ENCODE peak calls at places on chromosomes 5 and 9, in six cellular contexts. B, Q, I, G, V and O are unnamed samples.

GRCh38 chr5:8253376-8253775 is 384.4 kb downstream of the MTRR start:
- DNase-seq in G (no peak), B (no peak), Q (no peak), I (no peak), V (no peak), O (no peak)

GRCh38 chr9:123312306-123312877 is 43.6 kb upstream of the CRB2 start:
- DNase-seq in B (no peak), V (no peak), I (no peak), G (no peak), Q (no peak), O (no peak)

GRCh38 chr9:104073098-104073769 is 20.9 kb upstream of the SMC2 start:
- DNase-seq in I (no peak), G (no peak), V (no peak), Q (no peak), B (no peak), O (no peak)

GRCh38 chr9:129524848-129525345 is 96.0 kb downstream of the C9orf50 start:
- DNase-seq in Q (no peak), B (no peak), G (no peak), V (no peak), I (no peak), O (no peak)

GRCh38 chr5:164184158-164184557 is 678.7 kb downstream of the MAT2B start:
- DNase-seq in V (no peak), I (no peak), G (no peak), Q (no peak), B (no peak), O (no peak)

GRCh38 chr5:104739503-104739902 is 1176.9 kb upstream of the NUDT12 start:
- DNase-seq in Q (no peak), V (no peak), I (no peak), B (no peak), G (no peak), O (no peak)

GRCh38 chr5:78547731-78548189 is 100.8 kb downstream of the LHFPL2 start:
- DNase-seq in V (no peak), B (no peak), I (peak), G (no peak), Q (no peak), O (no peak)

GRCh38 chr5:14720236-14720923 is 55.9 kb downstream of the OTULIN start:
- DNase-seq in G (no peak), I (no peak), B (no peak), V (no peak), Q (no peak), O (no peak)

GRCh38 chr5:53407373-53407772 is 73.1 kb upstream of the FST start:
- DNase-seq in I (no peak), B (no peak), V (no peak), Q (no peak), G (no peak), O (peak)

GRCh38 chr9:75932026-75932425 is 41.6 kb downstream of the PCSK5 start:
- DNase-seq in Q (no peak), G (no peak), I (no peak), B (no peak), V (no peak), O (no peak)

GRCh38 chr9:96858018-96858573 is 3.8 kb upstream of the ZNF782 start:
- DNase-seq in G (no peak), B (no peak), V (no peak), I (no peak), Q (no peak), O (peak)

GRCh38 chr9:3478549-3478953 is 47.2 kb downstream of the RFX3 start:
- DNase-seq in G (peak), V (no peak), I (no peak), Q (no peak), B (no peak), O (peak)

GRCh38 chr9:37914154-37914551 is 10.2 kb upstream of the SLC25A51 start:
- DNase-seq in I (no peak), V (no peak), Q (no peak), B (no peak), G (no peak), O (no peak)

GRCh38 chr5:37211661-37212060 is 37.5 kb downstream of the CPLANE1 start:
- DNase-seq in V (no peak), G (no peak), Q (no peak), B (no peak), I (no peak), O (no peak)

GRCh38 chr5:75046366-75047142 is 5.8 kb downstream of the GCNT4 start:
- DNase-seq in B (no peak), I (no peak), Q (no peak), V (no peak), G (no peak), O (no peak)

GRCh38 chr9:33791117-33791516 is 4.2 kb upstream of the PRSS3 start:
- DNase-seq in G (no peak), V (no peak), B (no peak), I (no peak), Q (no peak), O (no peak)

GRCh38 chr5:140108093-140109049 is 5.5 kb upstream of the PURA start:
- DNase-seq in V (no peak), Q (peak), B (no peak), I (no peak), G (no peak), O (peak)

GRCh38 chr5:125140855-125141254 is 394.4 kb upstream of the ZNF608 start:
- DNase-seq in G (no peak), B (no peak), V (peak), Q (no peak), I (no peak), O (no peak)

GRCh38 chr5:22560115-22560514 is 293.0 kb downstream of the CDH12 start:
- DNase-seq in Q (no peak), G (no peak), I (no peak), B (no peak), V (peak), O (peak)

GRCh38 chr5:77355074-77355473 is 137.0 kb downstream of the WDR41 start:
- DNase-seq in Q (no peak), V (no peak), I (no peak), B (no peak), G (no peak), O (no peak)

GRCh38 chr9:13718086-13718485 is 438.6 kb upstream of the MPDZ start:
- DNase-seq in B (no peak), V (no peak), I (no peak), Q (no peak), G (no peak), O (no peak)

GRCh38 chr5:52947851-52948250 is 41.3 kb upstream of the ITGA2 start:
- DNase-seq in B (no peak), I (no peak), Q (no peak), G (no peak), V (no peak), O (no peak)

GRCh38 chr9:27470291-27470805 is 53.7 kb upstream of the IFNK start:
- DNase-seq in I (no peak), V (no peak), G (no peak), Q (no peak), B (no peak), O (no peak)

GRCh38 chr9:110980261-110980660 is 58.0 kb downstream of the LPAR1 start:
- DNase-seq in G (no peak), V (no peak), I (no peak), Q (no peak), B (no peak), O (no peak)

GRCh38 chr5:110631236-110631635 is 95.2 kb downstream of the TMEM232 start:
- DNase-seq in G (no peak), V (no peak), Q (no peak), I (no peak), B (no peak), O (no peak)

GRCh38 chr5:132456553-132457361 is 33.8 kb downstream of the IRF1 start:
- DNase-seq in I (peak), G (peak), Q (peak), B (no peak), V (no peak), O (no peak)

GRCh38 chr9:134681061-134681661 is 39.6 kb downstream of the COL5A1 start:
- DNase-seq in V (no peak), Q (no peak), I (no peak), G (no peak), B (no peak), O (no peak)

GRCh38 chr5:62369039-62369438 is 34.7 kb downstream of the DIMT1 start:
- DNase-seq in I (no peak), Q (no peak), B (no peak), G (no peak), V (no peak), O (no peak)

GRCh38 chr9:28270156-28270555 is 696.9 kb upstream of the C9orf72 start:
- DNase-seq in G (no peak), V (no peak), B (no peak), I (no peak), Q (no peak), O (no peak)

GRCh38 chr5:85458319-85458718 is 1073.6 kb upstream of the EDIL3 start:
- DNase-seq in I (no peak), Q (no peak), G (no peak), V (no peak), B (no peak), O (no peak)

GRCh38 chr5:56302027-56302426 is 68.9 kb upstream of the ANKRD55 start:
- DNase-seq in G (no peak), I (no peak), B (no peak), V (no peak), Q (no peak), O (no peak)

GRCh38 chr9:113906411-113907110 is 30.5 kb downstream of the ZNF618 start:
- DNase-seq in I (no peak), Q (no peak), G (no peak), V (no peak), B (no peak), O (peak)

GRCh38 chr5:144183254-144183889 is 12.7 kb downstream of the KCTD16 start:
- DNase-seq in V (no peak), I (no peak), G (no peak), Q (no peak), B (no peak), O (peak)

GRCh38 chr9:85178486-85178885 is 509.0 kb downstream of the NTRK2 start:
- DNase-seq in G (no peak), B (no peak), I (no peak), Q (no peak), V (no peak), O (peak)

DNA sequence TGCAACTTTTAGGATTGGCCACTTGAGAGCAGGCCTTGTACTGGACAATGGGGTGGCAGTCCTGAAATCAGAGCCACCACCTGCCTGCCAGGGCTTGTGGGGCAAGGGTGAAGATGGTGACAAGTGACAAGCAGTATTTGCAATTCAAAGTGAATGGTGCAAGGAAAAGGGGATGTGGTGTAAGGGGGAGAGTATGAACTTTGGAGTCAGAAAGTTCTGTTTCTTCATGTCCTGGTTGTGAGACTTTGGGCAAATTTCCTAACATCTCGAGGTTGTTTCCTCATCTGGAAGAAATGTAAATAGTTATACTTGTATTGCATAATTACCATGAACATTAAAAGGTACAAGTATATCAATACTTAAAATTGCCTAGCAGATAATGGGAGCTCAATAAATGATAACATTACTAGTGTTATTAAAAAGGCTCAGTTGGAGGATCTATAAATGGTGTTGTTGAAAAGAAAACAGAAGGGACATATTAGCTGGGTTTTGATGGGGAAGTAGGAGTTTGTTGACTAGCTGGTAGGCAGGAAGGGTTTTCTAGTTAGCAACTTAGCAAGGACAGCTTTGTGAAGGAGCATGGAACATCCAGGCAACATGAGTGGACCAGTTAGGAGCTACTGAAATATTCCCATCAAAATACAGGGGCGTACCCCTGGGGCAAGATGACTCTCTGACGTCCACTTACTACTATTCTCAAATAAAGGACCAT is 21.3 kb upstream of the MEGF9 start:
- DNase-seq in B (no peak), G (no peak), V (peak), I (no peak), Q (no peak), O (no peak)
- H3K27ac ChIP-seq in B (no peak), G (no peak), V (peak), I (no peak), Q (no peak), O (peak)

GRCh38 chr5:38796739-38797108 is 49.1 kb upstream of the OSMR start:
- DNase-seq in V (no peak), G (no peak), Q (no peak), B (no peak), I (no peak), O (no peak)
- H3K27ac ChIP-seq in V (no peak), G (no peak), Q (no peak), B (no peak), I (peak), O (no peak)

GRCh38 chr5:40436535-40437237 is 243.0 kb upstream of the PTGER4 start:
- DNase-seq in G (no peak), V (no peak), Q (peak), I (no peak), B (no peak), O (no peak)
- H3K27ac ChIP-seq in G (no peak), V (no peak), Q (peak), I (no peak), B (no peak), O (no peak)

DNA sequence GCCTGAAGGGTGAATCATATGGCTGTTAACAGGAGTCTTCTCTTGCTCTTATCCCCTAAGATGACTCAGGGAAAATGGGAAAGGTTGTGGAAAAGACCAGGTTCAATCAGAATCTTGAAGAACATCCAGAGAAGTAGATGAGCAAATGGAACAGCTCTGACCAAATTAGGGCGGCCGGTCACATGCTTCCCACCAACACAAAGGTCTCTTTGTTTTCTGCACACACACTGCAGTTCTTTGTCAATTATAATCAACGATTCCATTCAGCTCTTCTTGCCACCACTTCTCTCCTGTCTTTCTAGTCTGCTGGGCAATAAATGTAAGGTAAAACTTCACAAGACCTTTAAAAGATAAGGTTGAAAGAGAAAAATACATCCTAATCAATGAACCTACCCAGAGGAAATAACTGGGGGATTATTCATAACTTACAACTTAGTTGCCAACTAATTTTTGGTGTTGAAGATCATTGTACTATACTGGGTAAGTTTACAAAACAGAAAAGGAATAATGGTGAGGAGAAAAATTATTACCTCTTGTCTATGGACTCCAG is 442.0 kb upstream of the PIK3R1 start:
- DNase-seq in V (no peak), B (no peak), G (no peak), Q (no peak), I (no peak), O (peak)
- H3K27ac ChIP-seq in V (no peak), B (no peak), G (no peak), Q (no peak), I (no peak), O (no peak)

GRCh38 chr5:168425997-168426863 is 60.0 kb upstream of the RARS1 start:
- DNase-seq in Q (no peak), I (no peak), V (no peak), G (no peak), B (no peak), O (no peak)
- H3K27ac ChIP-seq in Q (no peak), I (no peak), V (no peak), G (no peak), B (no peak), O (no peak)

GRCh38 chr5:157739388-157740045 is 4.0 kb upstream of the LSM11 start:
- DNase-seq in I (no peak), G (no peak), B (no peak), V (no peak), Q (no peak), O (no peak)
- H3K27ac ChIP-seq in I (no peak), G (no peak), B (no peak), V (no peak), Q (no peak), O (no peak)

GRCh38 chr5:173761182-173761521 is 127.0 kb upstream of the CPEB4 start:
- DNase-seq in G (no peak), Q (no peak), I (no peak), B (no peak), V (no peak), O (no peak)
- H3K27ac ChIP-seq in G (no peak), Q (no peak), I (no peak), B (no peak), V (no peak), O (no peak)

DNA sequence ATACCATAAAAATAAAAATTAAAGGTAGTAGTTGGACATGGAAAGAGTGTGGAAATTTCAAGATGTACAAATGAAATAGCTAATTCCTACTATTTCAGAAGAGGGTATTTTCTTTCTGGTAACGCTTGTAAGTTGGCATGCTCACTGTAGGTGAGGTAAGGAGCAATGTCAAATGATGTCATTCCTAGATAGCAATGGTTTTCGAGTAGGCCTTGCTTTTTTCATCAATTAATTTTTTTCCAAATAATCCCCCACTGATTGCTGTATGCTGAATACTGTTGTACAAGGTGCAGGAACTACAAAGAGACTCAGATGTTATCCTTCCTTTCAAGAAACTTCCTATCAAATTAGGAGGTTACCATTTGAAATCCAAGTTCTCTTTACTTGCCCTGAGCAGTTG is 928 bp upstream of the SELENOP start:
- DNase-seq in B (no peak), G (no peak), Q (no peak), I (no peak), V (no peak), O (no peak)
- H3K27ac ChIP-seq in B (peak), G (no peak), Q (no peak), I (peak), V (no peak), O (no peak)